ENCODE peak calls at places on chromosomes 12 and 14, in seven cellular contexts. M is PC-3, F is fibroblast of lung, E is kidney epithelial cell, S is body of pancreas, C is adrenal gland, Q is psoas muscle. K is an unnamed sample.

GRCh38 chr12:81077686-81078441 is at the start of gene ACSS3:
- DNase-seq in E (no peak), M (no peak), S (peak; percentile 49), C (peak; percentile 78), F (peak; percentile 64), Q (peak; percentile 70), K (peak; percentile 4)

GRCh38 chr14:74975059-74975810 is 19.8 kb upstream of the PGF start:
- DNase-seq in Q (peak; percentile 89), M (no peak), F (peak; percentile 33), S (peak; percentile 57), C (peak; percentile 63), E (no peak), K (no peak)

GRCh38 chr12:16184691-16185090 is 92.8 kb downstream of the SLC15A5 start:
- DNase-seq in S (no peak), Q (no peak), M (no peak), E (no peak), F (no peak), C (no peak), K (no peak)

GRCh38 chr12:66813137-66813867 is 134.4 kb upstream of the GRIP1 start:
- DNase-seq in E (peak; percentile 21), Q (no peak), C (no peak), S (no peak), F (no peak), M (peak; percentile 65), K (peak; percentile 69)

GRCh38 chr14:96839251-96839650 is 42.1 kb downstream of the VRK1 start:
- DNase-seq in E (no peak), M (no peak), Q (no peak), F (no peak), S (no peak), C (no peak), K (no peak)

GRCh38 chr14:102316048-102316745 is 3.3 kb upstream of the ZNF839 start:
- DNase-seq in Q (no peak), S (peak; percentile 55), M (peak; percentile 35), E (no peak), C (no peak), F (peak; percentile 79), K (peak; percentile 34)

GRCh38 chr12:53575502-53576264 is 50.5 kb downstream of the ATF7 start:
- DNase-seq in C (no peak), E (no peak), Q (no peak), S (peak; percentile 19), F (peak; percentile 91), M (peak; percentile 88), K (peak; percentile 97)

GRCh38 chr14:73829526-73830431 is 21.9 kb upstream of the PTGR2 start:
- DNase-seq in Q (no peak), F (peak; percentile 77), E (peak; percentile 99), S (peak; percentile 32), C (peak; percentile 72), M (peak; percentile 65), K (peak; percentile 78)

GRCh38 chr14:73243748-73244147 is 6.4 kb downstream of the PAPLN start:
- DNase-seq in F (no peak), M (no peak), E (no peak), S (no peak), Q (no peak), C (no peak), K (no peak)

GRCh38 chr14:54529811-54530210 is 20.1 kb downstream of the CGRRF1 start:
- DNase-seq in E (no peak), C (peak; percentile 37), S (no peak), F (peak; percentile 39), Q (no peak), M (peak; percentile 87), K (peak; percentile 58)

GRCh38 chr14:53613404-53614253 is 343.0 kb downstream of the BMP4 start:
- DNase-seq in Q (no peak), S (peak; percentile 61), E (peak; percentile 93), M (peak; percentile 92), F (peak; percentile 67), C (no peak), K (peak; percentile 93)

GRCh38 chr14:101980251-101980650 is 15.9 kb downstream of the DYNC1H1 start:
- DNase-seq in E (no peak), C (no peak), S (no peak), F (no peak), M (peak; percentile 64), Q (no peak), K (no peak)

GRCh38 chr14:52013984-52014600 is 24.7 kb downstream of the RTRAF start:
- DNase-seq in S (no peak), Q (no peak), E (no peak), F (no peak), C (no peak), M (peak; percentile 37), K (no peak)

GRCh38 chr12:96878704-96879103 is 28.4 kb upstream of the NEDD1 start:
- DNase-seq in E (no peak), C (no peak), Q (no peak), M (peak; percentile 26), S (no peak), F (peak; percentile 17), K (no peak)

GRCh38 chr12:34396861-34397590 is 374.7 kb downstream of the ALG10 start:
- DNase-seq in C (no peak), E (no peak), F (no peak), M (no peak), Q (peak; percentile 2), S (peak; percentile 0), K (no peak)

GRCh38 chr12:89695100-89695499 is 13.5 kb downstream of the ATP2B1 start:
- DNase-seq in C (no peak), E (no peak), Q (no peak), F (peak; percentile 56), S (no peak), M (no peak), K (peak; percentile 70)

GRCh38 chr12:55996715-55997534 is at the start of gene SUOX:
- DNase-seq in Q (peak; percentile 96), S (peak; percentile 99), E (peak; percentile 96), M (peak; percentile 98), C (peak; percentile 99), F (peak; percentile 97), K (peak; percentile 92)

GRCh38 chr14:58281969-58282368 is 16.4 kb upstream of the ARID4A start:
- DNase-seq in F (no peak), M (no peak), C (no peak), E (peak; percentile 69), Q (no peak), S (no peak), K (no peak)

GRCh38 chr14:40119321-40119720 is 687.1 kb upstream of the FBXO33 start:
- DNase-seq in Q (no peak), S (no peak), F (no peak), E (no peak), C (no peak), M (peak; percentile 61), K (no peak)

GRCh38 chr12:95088339-95088738 is 14.9 kb upstream of the NR2C1 start:
- DNase-seq in E (no peak), F (no peak), S (no peak), C (no peak), Q (no peak), M (no peak), K (no peak)
- H3K4me3 ChIP-seq in E (no peak overlapping the region), F (no peak overlapping the region), S (no peak overlapping the region), C (no peak overlapping the region), Q (no peak overlapping the region), M (no peak overlapping the region), K (no peak overlapping the region)

GRCh38 chr12:62305778-62306177 is 45.6 kb downstream of the USP15 start:
- DNase-seq in C (no peak), M (no peak), Q (no peak), E (no peak), S (no peak), F (no peak), K (no peak)

GRCh38 chr12:62301799-62302133 is 41.6 kb downstream of the USP15 start:
- DNase-seq in S (no peak), M (no peak), Q (no peak), F (no peak), C (no peak), E (no peak), K (no peak)

GRCh38 chr12:62308201-62308600 is 48.0 kb downstream of the USP15 start:
- DNase-seq in Q (no peak), F (no peak), E (no peak), M (no peak), S (no peak), C (no peak), K (no peak)

GRCh38 chr12:62304560-62304959 is 44.4 kb downstream of the USP15 start:
- DNase-seq in S (no peak), M (no peak), Q (no peak), E (no peak), C (no peak), F (no peak), K (no peak)

GRCh38 chr12:62306569-62307530 is 46.6 kb downstream of the USP15 start:
- DNase-seq in M (no peak), E (no peak), F (no peak), Q (no peak), S (no peak), C (no peak), K (no peak)
- H3K36me3 ChIP-seq in M (peaks cover 33% of the 10 kb centered on the region), E (peaks cover 1% of the 10 kb centered on the region), F (peaks cover 3% of the 10 kb centered on the region), Q (no peaks in the 10 kb centered on the region), S (peaks cover 10% of the 10 kb centered on the region), C (no peaks in the 10 kb centered on the region), K (peaks cover 2% of the 10 kb centered on the region)

DNA sequence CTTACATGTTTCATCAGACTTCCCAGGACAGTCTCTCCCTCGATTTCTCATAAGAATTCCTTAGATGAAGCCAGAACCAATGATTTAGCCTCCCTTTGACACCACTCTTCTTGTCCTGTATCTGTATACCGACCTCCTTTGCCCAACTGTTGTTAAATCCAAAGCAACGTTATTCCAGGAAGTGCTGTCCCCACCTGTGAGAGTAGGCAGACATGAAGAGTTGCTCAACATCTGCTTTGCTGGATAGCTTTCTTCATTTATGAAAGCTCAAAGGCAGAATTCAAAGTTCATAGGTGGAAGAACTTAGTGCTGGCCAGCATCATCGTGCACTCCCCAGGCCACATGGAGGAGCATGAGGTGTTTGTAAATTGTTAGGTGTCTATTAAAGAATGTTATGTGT is 55.6 kb downstream of the GTF2A1 start:
- DNase-seq in F (no peak), C (no peak), S (no peak), E (no peak), M (no peak), Q (no peak), K (no peak)
- H3K4me3 ChIP-seq in F (no peak overlapping the region), C (no peak overlapping the region), S (no peak overlapping the region), E (no peak overlapping the region), M (no peak overlapping the region), Q (no peak overlapping the region), K (no peak overlapping the region)

GRCh38 chr12:131552167-131552863 is 158.6 kb upstream of the SFSWAP start:
- DNase-seq in M (no peak), S (no peak), F (no peak), C (no peak), Q (no peak), E (no peak), K (no peak)
- H3K36me3 ChIP-seq in M (no peaks in the 10 kb centered on the region), S (no peaks in the 10 kb centered on the region), F (no peaks in the 10 kb centered on the region), C (no peaks in the 10 kb centered on the region), Q (no peaks in the 10 kb centered on the region), E (no peaks in the 10 kb centered on the region), K (no peaks in the 10 kb centered on the region)

GRCh38 chr12:121111684-121112083 is 21.0 kb upstream of the P2RX7 start:
- DNase-seq in S (no peak), Q (no peak), E (no peak), C (no peak), M (no peak), F (no peak), K (no peak)
- H3K4me3 ChIP-seq in S (no peak overlapping the region), Q (no peak overlapping the region), E (no peak overlapping the region), C (no peak overlapping the region), M (no peak overlapping the region), F (no peak overlapping the region), K (no peak overlapping the region)

K was measured in bronchial epithelial cell.